ENCODE peak calls at places on chromosomes 11 and 22, in five cellular contexts. One of them, this sample, is unnamed. For H3K4me1, the result is how much of the 10 kb centered on the place peaks cover.

GRCh38 chr11:46444305-46444704 is 52.7 kb upstream of the CHRM4 start:
- DNase-seq in uterus: no peak
- DNase-seq in prostate gland: no peak
- DNase-seq in A549: no peak
- DNase-seq in adipocyte: peak
- DNase-seq in this sample: no peak

GRCh38 chr22:46977656-46978343 is 215.3 kb downstream of the TBC1D22A start:
- DNase-seq in prostate gland: no peak
- DNase-seq in adipocyte: no peak
- DNase-seq in A549: no peak
- DNase-seq in uterus: no peak
- DNase-seq in this sample: no peak

GRCh38 chr11:76667271-76667818 is 3.2 kb downstream of the LRRC32 start:
- DNase-seq in A549: no peak
- DNase-seq in uterus: no peak
- DNase-seq in prostate gland: no peak
- DNase-seq in adipocyte: no peak
- DNase-seq in this sample: peak

GRCh38 chr11:75495749-75496641 is 29.7 kb downstream of the GDPD5 start:
- DNase-seq in adipocyte: no peak
- DNase-seq in uterus: no peak
- DNase-seq in prostate gland: no peak
- DNase-seq in A549: peak
- DNase-seq in this sample: no peak

GRCh38 chr22:47151490-47151889 is 389.0 kb downstream of the TBC1D22A start:
- DNase-seq in adipocyte: peak
- DNase-seq in prostate gland: no peak
- DNase-seq in A549: no peak
- DNase-seq in uterus: no peak
- DNase-seq in this sample: no peak

GRCh38 chr11:45801723-45802315 is 3.1 kb upstream of the SLC35C1 start:
- DNase-seq in prostate gland: no peak
- DNase-seq in A549: peak
- DNase-seq in adipocyte: no peak
- DNase-seq in uterus: no peak
- DNase-seq in this sample: no peak

GRCh38 chr11:29310016-29310415 is 706.8 kb downstream of the KCNA4 start:
- DNase-seq in uterus: no peak
- DNase-seq in adipocyte: peak
- DNase-seq in A549: no peak
- DNase-seq in prostate gland: no peak
- DNase-seq in this sample: no peak

GRCh38 chr11:71184421-71185210 is 67.8 kb downstream of the SHANK2 start:
- DNase-seq in adipocyte: no peak
- DNase-seq in A549: no peak
- DNase-seq in uterus: no peak
- DNase-seq in prostate gland: no peak
- DNase-seq in this sample: no peak

GRCh38 chr11:111634981-111635705 is 32.9 kb downstream of the SIK2 start:
- DNase-seq in prostate gland: no peak
- DNase-seq in A549: no peak
- DNase-seq in adipocyte: peak
- DNase-seq in uterus: no peak
- DNase-seq in this sample: no peak

GRCh38 chr22:40401532-40401931 is 31.1 kb downstream of the SGSM3 start:
- DNase-seq in uterus: no peak
- DNase-seq in A549: no peak
- DNase-seq in prostate gland: no peak
- DNase-seq in adipocyte: no peak
- DNase-seq in this sample: peak

GRCh38 chr22:40403651-40404050 is 33.3 kb downstream of the SGSM3 start:
- DNase-seq in adipocyte: no peak
- DNase-seq in A549: no peak
- DNase-seq in uterus: no peak
- DNase-seq in prostate gland: no peak
- DNase-seq in this sample: peak

GRCh38 chr22:40403141-40403540 is 32.7 kb downstream of the SGSM3 start:
- DNase-seq in A549: no peak
- DNase-seq in uterus: no peak
- DNase-seq in adipocyte: no peak
- DNase-seq in prostate gland: no peak
- DNase-seq in this sample: peak

GRCh38 chr22:40400173-40400572 is 29.8 kb downstream of the SGSM3 start:
- DNase-seq in A549: no peak
- DNase-seq in adipocyte: no peak
- DNase-seq in uterus: no peak
- DNase-seq in prostate gland: no peak
- DNase-seq in this sample: peak

GRCh38 chr22:40401981-40402406 is 31.6 kb downstream of the SGSM3 start:
- DNase-seq in prostate gland: no peak
- DNase-seq in A549: no peak
- DNase-seq in adipocyte: no peak
- DNase-seq in uterus: no peak
- DNase-seq in this sample: no peak
- H3K4me1 ChIP-seq in prostate gland: under half
- H3K4me1 ChIP-seq in A549: under half
- H3K4me1 ChIP-seq in adipocyte: under half
- H3K4me1 ChIP-seq in uterus: under half
- H3K4me1 ChIP-seq in this sample: under half

GRCh38 chr11:8793114-8793777 is 110.7 kb downstream of the RPL27A start:
- DNase-seq in adipocyte: peak
- DNase-seq in prostate gland: no peak
- DNase-seq in A549: no peak
- DNase-seq in uterus: no peak
- DNase-seq in this sample: no peak
- H3K4me1 ChIP-seq in adipocyte: under half
- H3K4me1 ChIP-seq in prostate gland: under half
- H3K4me1 ChIP-seq in A549: under half
- H3K4me1 ChIP-seq in uterus: under half
- H3K4me1 ChIP-seq in this sample: under half

GRCh38 chr11:132472411-132473205 is 1059.7 kb downstream of the OPCML start:
- DNase-seq in A549: no peak
- DNase-seq in prostate gland: no peak
- DNase-seq in adipocyte: peak
- DNase-seq in uterus: no peak
- DNase-seq in this sample: no peak
- H3K4me1 ChIP-seq in A549: under half
- H3K4me1 ChIP-seq in prostate gland: under half
- H3K4me1 ChIP-seq in adipocyte: under half
- H3K4me1 ChIP-seq in uterus: under half
- H3K4me1 ChIP-seq in this sample: under half

GRCh38 chr11:699116-699508 is 3.5 kb downstream of the TMEM80 start:
- DNase-seq in uterus: no peak
- DNase-seq in prostate gland: no peak
- DNase-seq in adipocyte: no peak
- DNase-seq in A549: no peak
- DNase-seq in this sample: no peak
- H3K4me1 ChIP-seq in uterus: under half
- H3K4me1 ChIP-seq in prostate gland: under half
- H3K4me1 ChIP-seq in adipocyte: under half
- H3K4me1 ChIP-seq in A549: under half
- H3K4me1 ChIP-seq in this sample: under half

DNA sequence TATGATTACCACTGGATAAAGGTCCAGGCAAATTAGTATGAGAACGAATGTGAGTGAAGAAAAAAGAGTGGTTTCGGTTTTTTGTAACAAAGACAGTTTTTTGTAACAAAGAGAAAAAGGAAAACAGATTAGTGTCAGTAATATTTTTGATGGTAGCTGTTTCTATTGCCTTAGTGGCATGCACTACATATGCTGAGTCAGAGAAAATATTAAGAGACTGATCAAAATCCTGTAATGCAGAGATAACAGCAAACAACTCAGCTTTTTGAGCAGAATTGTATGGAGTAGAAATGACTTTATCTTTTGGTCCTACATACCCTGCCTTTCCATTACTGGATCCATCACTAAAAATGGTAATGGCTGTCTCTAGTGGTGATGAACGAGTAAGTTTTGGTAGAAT is 22.7 kb upstream of the MTNR1B start:
- DNase-seq in prostate gland: no peak
- DNase-seq in uterus: no peak
- DNase-seq in adipocyte: no peak
- DNase-seq in A549: no peak
- DNase-seq in this sample: no peak
- H3K4me1 ChIP-seq in prostate gland: under half
- H3K4me1 ChIP-seq in uterus: under half
- H3K4me1 ChIP-seq in adipocyte: under half
- H3K4me1 ChIP-seq in A549: under half
- H3K4me1 ChIP-seq in this sample: under half

DNA sequence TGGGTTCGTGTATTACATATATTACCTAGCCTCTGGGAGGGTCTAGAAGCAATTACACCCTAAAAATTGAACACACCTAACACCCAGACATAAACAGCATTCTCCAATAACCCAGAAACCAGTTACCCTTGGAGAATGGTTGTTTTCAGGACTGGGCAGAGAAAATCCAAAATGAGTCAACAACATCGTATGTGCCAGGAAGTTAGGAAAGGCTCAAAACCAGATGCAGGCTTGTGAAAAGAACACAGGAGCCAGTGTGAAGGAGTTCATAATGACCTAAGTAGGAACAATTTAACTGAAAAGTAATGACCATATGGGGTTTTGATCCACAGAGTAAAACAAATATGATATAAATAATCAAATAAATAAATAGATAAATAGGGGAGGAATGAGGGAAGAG is 5.1 kb upstream of the CLPB start:
- DNase-seq in prostate gland: no peak
- DNase-seq in adipocyte: peak
- DNase-seq in uterus: no peak
- DNase-seq in A549: no peak
- DNase-seq in this sample: no peak
- H3K4me1 ChIP-seq in prostate gland: under half
- H3K4me1 ChIP-seq in adipocyte: under half
- H3K4me1 ChIP-seq in uterus: under half
- H3K4me1 ChIP-seq in A549: under half
- H3K4me1 ChIP-seq in this sample: under half

This sample was measured in lower lobe of right lung.